ENCODE peak calls at places on chromosomes 16 and 17, in seven cellular contexts. X is RWPE1; T is iPS DF 6.9; J is CD4-positive, CD25-positive, alpha-beta regulatory T cell; B is heart left ventricle; L is fibroblast of lung; R is K562. M is an unnamed sample.

GRCh38 chr17:5758651-5759050 is 174.3 kb upstream of the NLRP1 start:
- DNase-seq in T (peak; percentile 60), X (peak; percentile 63), R (peak; percentile 24), L (peak; percentile 65), B (no peak), J (peak; percentile 40), M (no peak)

GRCh38 chr17:32033223-32033622 is 26.0 kb downstream of the LRRC37B start:
- DNase-seq in X (no peak), R (no peak), B (no peak), L (no peak), J (no peak), T (no peak), M (no peak)

GRCh38 chr16:14193316-14193871 is 122.3 kb downstream of the MRTFB start:
- DNase-seq in X (no peak), R (no peak), L (no peak), J (peak; percentile 78), B (no peak), T (no peak), M (peak; percentile 55)

GRCh38 chr16:27286446-27286845 is 17.9 kb upstream of the NSMCE1 start:
- DNase-seq in B (peak; percentile 33), J (no peak), X (peak; percentile 92), R (no peak), T (no peak), L (peak; percentile 98), M (no peak)

GRCh38 chr17:67121317-67121887 is 77.0 kb downstream of the CACNG1 start:
- DNase-seq in R (no peak), T (no peak), L (no peak), J (no peak), X (no peak), B (no peak), M (no peak)

GRCh38 chr17:79261361-79262072 is 186.9 kb downstream of the ENGASE start:
- DNase-seq in B (no peak), X (no peak), T (no peak), L (no peak), J (no peak), R (no peak), M (no peak)

GRCh38 chr17:82121246-82121645 is 23.2 kb upstream of the FASN start:
- DNase-seq in J (no peak), R (no peak), B (no peak), L (no peak), T (no peak), X (no peak), M (no peak)

GRCh38 chr16:69906838-69907301 is 44.3 kb upstream of the CLEC18A start:
- DNase-seq in J (no peak), B (no peak), L (peak; percentile 92), T (no peak), X (no peak), R (no peak), M (no peak)

GRCh38 chr16:88637797-88638196 is 575 bp upstream of the IL17C start:
- DNase-seq in X (no peak), R (no peak), L (no peak), T (no peak), B (no peak), J (no peak), M (no peak)

GRCh38 chr16:46649571-46649970 is 28.4 kb upstream of the SHCBP1 start:
- DNase-seq in J (no peak), L (peak; percentile 72), B (peak; percentile 51), T (no peak), X (no peak), R (peak; percentile 52), M (no peak)

GRCh38 chr17:11418367-11418766 is 177.4 kb downstream of the SHISA6 start:
- DNase-seq in L (no peak), R (no peak), B (no peak), T (no peak), J (no peak), X (no peak), M (no peak)

GRCh38 chr16:16092925-16093624 is 130.2 kb downstream of the ABCC6 start:
- DNase-seq in R (no peak), T (no peak), X (no peak), J (no peak), L (peak; percentile 71), B (no peak), M (no peak)

GRCh38 chr16:20327444-20328041 is at the start of gene GP2:
- DNase-seq in R (peak; percentile 4), T (no peak), B (no peak), L (no peak), X (no peak), J (no peak), M (no peak)

GRCh38 chr17:60252459-60252858 is 102.7 kb downstream of the CA4 start:
- DNase-seq in J (no peak), R (no peak), X (no peak), L (no peak), T (no peak), B (no peak), M (no peak)

GRCh38 chr17:59154721-59155438 is at the start of gene SKA2:
- DNase-seq in T (peak; percentile 98), L (no peak), X (peak; percentile 93), B (peak; percentile 97), J (no peak), R (peak; percentile 99), M (peak; percentile 96)

GRCh38 chr16:73949574-73950348 is 346.9 kb upstream of the PSMD7 start:
- DNase-seq in R (no peak), B (no peak), L (peak; percentile 34), X (peak; percentile 69), T (no peak), J (no peak), M (no peak)

GRCh38 chr17:19237389-19238166 is 412 bp downstream of the EPN2 start:
- DNase-seq in L (no peak), J (peak; percentile 8), R (no peak), X (peak; percentile 34), T (no peak), B (peak; percentile 57), M (peak; percentile 66)

GRCh38 chr16:78395035-78395434 is 295.6 kb downstream of the WWOX start:
- DNase-seq in X (no peak), T (no peak), B (no peak), R (no peak), L (no peak), J (no peak), M (no peak)

GRCh38 chr17:66347661-66348604 is 45.5 kb downstream of the PRKCA start:
- DNase-seq in J (no peak), B (no peak), T (no peak), X (no peak), R (peak; percentile 66), L (peak; percentile 56), M (no peak)

GRCh38 chr17:31072186-31072585 is 22.6 kb upstream of the NF1 start:
- DNase-seq in J (no peak), X (peak; percentile 83), R (no peak), B (no peak), L (peak; percentile 45), T (no peak), M (no peak)

GRCh38 chr17:45316271-45317112 is at the start of gene MAP3K14:
- DNase-seq in T (no peak), B (peak; percentile 70), L (peak; percentile 68), R (peak; percentile 76), J (peak; percentile 77), X (peak; percentile 39), M (peak; percentile 70)

GRCh38 chr16:55643161-55643970 is 12.4 kb upstream of the SLC6A2 start:
- DNase-seq in L (no peak), R (peak; percentile 55), J (no peak), B (no peak), T (no peak), X (no peak), M (no peak)

GRCh38 chr17:76581515-76581914 is 4.1 kb downstream of the ST6GALNAC2 start:
- DNase-seq in T (no peak), R (no peak), L (no peak), J (no peak), B (no peak), X (peak; percentile 50), M (no peak)

GRCh38 chr17:1168537-1169234 is 11.1 kb downstream of the ABR start:
- DNase-seq in R (no peak), X (no peak), L (no peak), B (no peak), T (no peak), J (no peak), M (no peak)

GRCh38 chr17:77186141-77186604 is 45.4 kb downstream of the SEC14L1 start:
- DNase-seq in T (no peak), L (no peak), R (no peak), X (no peak), J (peak; percentile 77), B (peak; percentile 26), M (peak; percentile 51)

GRCh38 chr16:90042946-90043514 is 23.8 kb upstream of the DBNDD1 start:
- DNase-seq in T (no peak), X (no peak), R (no peak), L (no peak), B (no peak), J (no peak), M (no peak)
- H3K27ac ChIP-seq in T (no peak overlapping the region), X (no peak overlapping the region), R (no peak overlapping the region), L (no peak overlapping the region), B (no peak overlapping the region), J (no peak overlapping the region), M (no peak overlapping the region)

DNA sequence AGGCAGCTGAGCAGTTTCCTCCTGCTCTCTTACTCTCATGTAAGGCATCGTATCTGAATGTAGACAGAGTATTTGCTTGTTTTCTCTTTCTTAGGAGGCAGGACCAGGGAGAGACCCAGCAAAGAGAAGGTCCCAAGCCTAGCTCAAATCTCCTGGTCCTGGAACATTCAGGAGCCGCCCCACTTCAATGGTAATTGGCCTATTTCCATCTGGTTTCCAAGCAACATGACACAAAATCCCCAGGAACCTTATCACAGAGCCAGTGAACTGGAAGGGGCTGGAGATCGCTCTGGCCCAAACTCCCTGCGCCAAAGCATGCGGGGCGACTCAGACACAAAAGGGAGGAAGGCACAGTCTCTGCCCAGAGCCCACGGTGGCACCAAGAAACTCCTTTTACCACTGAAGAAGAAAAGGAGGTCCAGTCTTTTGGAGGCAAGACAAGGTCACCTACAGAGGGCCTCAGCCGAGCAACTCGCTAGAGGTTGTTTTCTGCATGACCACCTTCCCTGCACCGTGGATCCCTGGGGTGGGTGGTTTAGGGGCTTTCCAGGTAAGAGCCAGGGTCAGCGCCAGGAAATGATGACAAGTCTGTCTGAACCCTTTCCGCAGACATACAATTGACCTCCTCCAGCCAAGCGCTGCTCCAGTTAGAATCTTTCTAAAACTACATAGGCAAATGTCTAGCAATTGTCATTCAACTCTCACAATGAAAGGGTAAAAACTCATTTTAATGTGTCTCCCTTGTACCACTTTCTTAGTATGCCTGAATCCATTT is 394.7 kb downstream of the SOX9 start:
- DNase-seq in L (peak; percentile 87), X (no peak), T (no peak), R (no peak), J (no peak), B (no peak), M (no peak)
- H3K27ac ChIP-seq in L (peak overlapping the region; percentile 49), X (peak overlapping the region; percentile 28), T (no peak overlapping the region), R (no peak overlapping the region), J (no peak overlapping the region), B (peak overlapping the region; percentile 60), M (no peak overlapping the region)

DNA sequence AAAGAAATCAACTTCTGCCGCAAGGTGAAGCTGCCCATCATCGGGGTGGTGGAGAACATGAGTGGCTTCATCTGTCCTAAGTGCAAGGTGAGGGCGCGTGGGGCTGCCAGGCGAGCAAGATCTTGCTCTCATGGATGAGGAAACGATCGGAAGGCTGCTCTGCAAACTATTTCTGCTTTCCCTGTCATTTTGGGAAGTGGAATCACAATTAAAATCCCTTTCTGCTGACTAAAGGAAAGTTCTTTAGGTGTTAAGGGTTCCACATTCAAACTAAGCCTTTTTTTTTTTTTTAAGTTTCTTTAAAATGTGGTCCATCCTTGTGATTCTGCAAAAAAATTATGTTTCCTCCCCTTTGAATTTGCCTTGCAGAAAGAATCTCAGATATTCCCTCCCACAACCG is 17.7 kb downstream of the NUBP1 start:
- DNase-seq in X (no peak), R (no peak), B (no peak), J (no peak), T (no peak), L (no peak), M (no peak)
- H3K27ac ChIP-seq in X (no peak overlapping the region), R (no peak overlapping the region), B (no peak overlapping the region), J (no peak overlapping the region), T (no peak overlapping the region), L (no peak overlapping the region), M (no peak overlapping the region)

GRCh38 chr16:81376880-81377279 is 62.1 kb downstream of the GAN start:
- DNase-seq in X (peak; percentile 78), J (no peak), R (no peak), B (no peak), T (no peak), L (peak; percentile 35), M (no peak)
- H3K27ac ChIP-seq in X (no peak overlapping the region), J (no peak overlapping the region), R (no peak overlapping the region), B (no peak overlapping the region), T (no peak overlapping the region), L (no peak overlapping the region), M (no peak overlapping the region)